ENCODE peak calls at places on chromosomes 6 and 20, in five cellular contexts. X is activated CD4-positive, alpha-beta T cell treated with anti-CD3 and anti-CD28 coated beads for 48 hours; J is effector CD4-positive, alpha-beta T cell; I is GM19239; G is tibial nerve. P is an unnamed sample.

GRCh38 chr6:24910331-24910849 is 25.4 kb downstream of the RIPOR2 start:
- DNase-seq in X (peak), J (no peak), I (peak), G (no peak), P (peak)

GRCh38 chr6:17987576-17988421 is at the start of gene KIF13A:
- DNase-seq in X (peak), J (peak), I (peak), G (peak), P (peak)

GRCh38 chr20:49729780-49730179 is 16.1 kb upstream of the B4GALT5 start:
- DNase-seq in X (no peak), J (no peak), I (no peak), G (no peak), P (no peak)

GRCh38 chr20:39670987-39671386 is 708.8 kb downstream of the DHX35 start:
- DNase-seq in X (no peak), J (no peak), I (no peak), G (no peak), P (no peak)

GRCh38 chr6:136250686-136251008 is 536 bp upstream of the MTFR2 start:
- DNase-seq in X (no peak), J (no peak), I (no peak), G (no peak), P (no peak)

GRCh38 chr6:31585531-31585930 is 546 bp upstream of the LST1 start:
- DNase-seq in X (peak), J (no peak), I (no peak), G (no peak), P (no peak)

GRCh38 chr6:148463671-148464070 is 121.0 kb downstream of the SASH1 start:
- DNase-seq in X (no peak), J (no peak), I (no peak), G (no peak), P (no peak)

GRCh38 chr6:132919028-132919427 is 104.7 kb downstream of the RPS12 start:
- DNase-seq in X (no peak), J (no peak), I (no peak), G (no peak), P (no peak)

GRCh38 chr6:158635427-158636073 is 9.0 kb downstream of the DYNLT1 start:
- DNase-seq in X (no peak), J (no peak), I (no peak), G (no peak), P (no peak)

GRCh38 chr20:64080013-64080812 is at the start of gene OPRL1:
- DNase-seq in X (peak), J (peak), I (no peak), G (no peak), P (peak)

GRCh38 chr6:163066200-163066599 is 338.4 kb downstream of the PACRG start:
- DNase-seq in X (no peak), J (no peak), I (no peak), G (no peak), P (no peak)

GRCh38 chr6:26447257-26447656 is 7.0 kb downstream of the BTN3A3 start:
- DNase-seq in X (no peak), J (no peak), I (no peak), G (no peak), P (no peak)

GRCh38 chr20:19658137-19658536 is 99.9 kb upstream of the RIN2 start:
- DNase-seq in X (no peak), J (no peak), I (peak), G (no peak), P (no peak)

GRCh38 chr6:63372951-63373533 is 53.3 kb upstream of the LGSN start:
- DNase-seq in X (no peak), J (no peak), I (no peak), G (no peak), P (no peak)

GRCh38 chr6:64104051-64104450 is 468.4 kb downstream of the PHF3 start:
- DNase-seq in X (no peak), J (no peak), I (no peak), G (no peak), P (no peak)

GRCh38 chr6:20875369-20875963 is 341.2 kb downstream of the CDKAL1 start:
- DNase-seq in X (no peak), J (no peak), I (no peak), G (no peak), P (no peak)

GRCh38 chr6:53340536-53340935 is 8.2 kb downstream of the ELOVL5 start:
- DNase-seq in X (no peak), J (no peak), I (no peak), G (no peak), P (no peak)

GRCh38 chr6:146814148-146814750 is 215.5 kb downstream of the ADGB start:
- DNase-seq in X (no peak), J (no peak), I (no peak), G (no peak), P (no peak)

GRCh38 chr20:23245553-23246128 is 105.0 kb upstream of the NXT1 start:
- DNase-seq in X (peak), J (no peak), I (peak), G (peak), P (peak)

GRCh38 chr6:5095236-5095635 is 10.1 kb downstream of the PPP1R3G start:
- DNase-seq in X (no peak), J (no peak), I (peak), G (no peak), P (no peak)

GRCh38 chr6:56270812-56271441 is 23.5 kb upstream of the COL21A1 start:
- DNase-seq in X (no peak), J (no peak), I (no peak), G (no peak), P (no peak)

GRCh38 chr6:15876406-15876805 is 213.6 kb upstream of the DTNBP1 start:
- DNase-seq in X (peak), J (no peak), I (no peak), G (no peak), P (no peak)

GRCh38 chr6:142907017-142907470 is 37.9 kb downstream of the HIVEP2 start:
- DNase-seq in X (peak), J (no peak), I (no peak), G (no peak), P (no peak)

GRCh38 chr20:9392892-9393857 is 121.2 kb upstream of the LAMP5 start:
- DNase-seq in X (peak), J (no peak), I (no peak), G (peak), P (no peak)

GRCh38 chr6:56637640-56638039 is 5.0 kb downstream of the DST start:
- DNase-seq in X (no peak), J (no peak), I (no peak), G (peak), P (no peak)

GRCh38 chr20:37627767-37628130 is 66.1 kb upstream of the CTNNBL1 start:
- DNase-seq in X (no peak), J (no peak), I (no peak), G (no peak), P (no peak)

GRCh38 chr6:154468760-154469159 is 41.7 kb downstream of the CNKSR3 start:
- DNase-seq in X (no peak), J (no peak), I (no peak), G (no peak), P (no peak)

GRCh38 chr20:49608752-49609670 is 41.1 kb upstream of the PTGIS start:
- DNase-seq in X (peak), J (peak), I (peak), G (no peak), P (peak)

GRCh38 chr20:47605673-47606413 is 104.2 kb downstream of the NCOA3 start:
- DNase-seq in X (no peak), J (no peak), I (no peak), G (no peak), P (no peak)

GRCh38 chr6:54990001-54990400 is 143.4 kb downstream of the FAM83B start:
- DNase-seq in X (no peak), J (no peak), I (no peak), G (no peak), P (no peak)

GRCh38 chr6:156943167-156943566 is 166.0 kb downstream of the ARID1B start:
- DNase-seq in X (no peak), J (no peak), I (no peak), G (no peak), P (no peak)

GRCh38 chr6:27092316-27092692 is 155.2 kb upstream of the PRSS16 start:
- DNase-seq in X (no peak), J (no peak), I (no peak), G (no peak), P (no peak)

P was measured in GM12891.